ENCODE peak calls at places on chromosomes 12 and 14, in five cellular contexts. E is GM23248; I is Peyer's patch; N is lung; S is naive thymus-derived CD4-positive, alpha-beta T cell. G is an unnamed sample. For H3K4me1, the result is how much of the 10 kb centered on the place peaks cover.

GRCh38 chr12:78392918-78393317 is 471.7 kb upstream of the SYT1 start:
- DNase-seq in E (peak), I (no peak), N (no peak), S (no peak), G (no peak)

GRCh38 chr14:29030121-29030520 is 263.5 kb downstream of the FOXG1 start:
- DNase-seq in E (no peak), I (no peak), N (no peak), S (no peak), G (no peak)

GRCh38 chr12:94245984-94246383 is 97.6 kb downstream of the PLXNC1 start:
- DNase-seq in E (no peak), I (no peak), N (no peak), S (no peak), G (no peak)

GRCh38 chr14:99195602-99196309 is 76.2 kb downstream of the BCL11B start:
- DNase-seq in E (peak), I (no peak), N (no peak), S (no peak), G (no peak)

GRCh38 chr12:52763036-52763659 is 14.0 kb downstream of the KRT76 start:
- DNase-seq in E (no peak), I (no peak), N (no peak), S (no peak), G (no peak)

GRCh38 chr14:61444215-61444768 is 122.9 kb downstream of the PRKCH start:
- DNase-seq in E (no peak), I (peak), N (peak), S (peak), G (no peak)

GRCh38 chr12:120353556-120354317 is 15.2 kb downstream of the MSI1 start:
- DNase-seq in E (no peak), I (no peak), N (no peak), S (no peak), G (no peak)

GRCh38 chr14:51855234-51855633 is 5.2 kb upstream of the GNG2 start:
- DNase-seq in E (peak), I (no peak), N (no peak), S (no peak), G (no peak)

GRCh38 chr12:75684678-75685620 is 173.5 kb upstream of the KRR1 start:
- DNase-seq in E (peak), I (no peak), N (no peak), S (no peak), G (no peak)

GRCh38 chr14:95311752-95312151 is 8.0 kb downstream of the CLMN start:
- DNase-seq in E (peak), I (no peak), N (no peak), S (no peak), G (peak)

GRCh38 chr12:127389923-127390322 is 877.0 kb upstream of the TMEM132C start:
- DNase-seq in E (peak), I (no peak), N (no peak), S (no peak), G (no peak)

GRCh38 chr12:62472472-62472871 is 5.8 kb downstream of the MON2 start:
- DNase-seq in E (peak), I (no peak), N (no peak), S (no peak), G (no peak)
- H3K4me3 ChIP-seq in E (no peak), I (no peak), N (no peak), S (no peak), G (no peak)

GRCh38 chr12:110689002-110689600 is at the start of gene HVCN1:
- DNase-seq in E (peak), I (peak), N (peak), S (peak), G (peak)
- H3K4me1 ChIP-seq in E (under half), I (under half), N (under half), S (under half), G (under half)

GRCh38 chr14:74962059-74962458 is 6.7 kb upstream of the PGF start:
- DNase-seq in E (no peak), I (no peak), N (no peak), S (no peak), G (no peak)
- H3K4me3 ChIP-seq in E (no peak), I (no peak), N (no peak), S (no peak), G (no peak)

GRCh38 chr14:101588990-101589389 is 27.7 kb downstream of the DIO3 start:
- DNase-seq in E (no peak), I (no peak), N (no peak), S (no peak), G (no peak)
- H3K4me1 ChIP-seq in E (under half), I (under half), N (under half), S (under half), G (under half)

GRCh38 chr12:21939435-21939834 is 1.8 kb downstream of the ABCC9 start:
- DNase-seq in E (peak), I (no peak), N (no peak), S (no peak), G (no peak)

GRCh38 chr12:21940972-21941521 is at the start of gene ABCC9:
- DNase-seq in E (peak), I (no peak), N (peak), S (no peak), G (peak)

GRCh38 chr12:21942377-21942703 is 1.1 kb upstream of the ABCC9 start:
- DNase-seq in E (peak), I (no peak), N (no peak), S (no peak), G (no peak)

GRCh38 chr12:21940549-21940948 is 677 bp downstream of the ABCC9 start:
- DNase-seq in E (peak), I (no peak), N (no peak), S (no peak), G (no peak)

GRCh38 chr12:21941522-21942376 is 523 bp upstream of the ABCC9 start:
- DNase-seq in E (peak), I (no peak), N (peak), S (no peak), G (peak)
- H3K4me3 ChIP-seq in E (peak), I (peak), N (peak), S (no peak), G (peak)

G was measured in heart left ventricle.